ENCODE peak calls at places on chromosomes 6 and 20, in five cellular contexts. One of them, this sample, is unnamed.

GRCh38 chr6:135555550-135555949 is 58.0 kb upstream of the AHI1 start:
- DNase-seq in prostate gland: no peak
- DNase-seq in NCI-H2171 treated with DMSO at 0.1 percent for 48 hours: no peak
- DNase-seq in HFFc6: no peak
- DNase-seq in NCI-H1092: no peak
- DNase-seq in this sample: no peak

GRCh38 chr6:54366647-54367327 is 58.5 kb downstream of the TINAG start:
- DNase-seq in prostate gland: no peak
- DNase-seq in NCI-H2171 treated with DMSO at 0.1 percent for 48 hours: no peak
- DNase-seq in HFFc6: peak
- DNase-seq in NCI-H1092: no peak
- DNase-seq in this sample: no peak

GRCh38 chr20:35307666-35308653 is 15.7 kb upstream of the FAM83C start:
- DNase-seq in prostate gland: peak
- DNase-seq in NCI-H2171 treated with DMSO at 0.1 percent for 48 hours: peak
- DNase-seq in HFFc6: peak
- DNase-seq in NCI-H1092: no peak
- DNase-seq in this sample: no peak

GRCh38 chr6:36249536-36249935 is 20.3 kb upstream of the PNPLA1 start:
- DNase-seq in prostate gland: no peak
- DNase-seq in NCI-H2171 treated with DMSO at 0.1 percent for 48 hours: no peak
- DNase-seq in HFFc6: no peak
- DNase-seq in NCI-H1092: no peak
- DNase-seq in this sample: no peak

GRCh38 chr6:131061041-131061770 is 1.8 kb downstream of the EPB41L2 start:
- DNase-seq in prostate gland: no peak
- DNase-seq in NCI-H2171 treated with DMSO at 0.1 percent for 48 hours: no peak
- DNase-seq in HFFc6: no peak
- DNase-seq in NCI-H1092: no peak
- DNase-seq in this sample: no peak

GRCh38 chr6:170358496-170358895 is 51.9 kb downstream of the FAM120B start:
- DNase-seq in prostate gland: peak
- DNase-seq in NCI-H2171 treated with DMSO at 0.1 percent for 48 hours: no peak
- DNase-seq in HFFc6: no peak
- DNase-seq in NCI-H1092: no peak
- DNase-seq in this sample: no peak

GRCh38 chr6:151885234-151885633 is 77.8 kb downstream of the ESR1 start:
- DNase-seq in prostate gland: no peak
- DNase-seq in NCI-H2171 treated with DMSO at 0.1 percent for 48 hours: no peak
- DNase-seq in HFFc6: no peak
- DNase-seq in NCI-H1092: no peak
- DNase-seq in this sample: no peak

GRCh38 chr6:144744720-144745119 is 459.6 kb downstream of the UTRN start:
- DNase-seq in prostate gland: no peak
- DNase-seq in NCI-H2171 treated with DMSO at 0.1 percent for 48 hours: peak
- DNase-seq in HFFc6: no peak
- DNase-seq in NCI-H1092: no peak
- DNase-seq in this sample: no peak

GRCh38 chr6:71197267-71197666 is 91.3 kb upstream of the OGFRL1 start:
- DNase-seq in prostate gland: no peak
- DNase-seq in NCI-H2171 treated with DMSO at 0.1 percent for 48 hours: no peak
- DNase-seq in HFFc6: peak
- DNase-seq in NCI-H1092: no peak
- DNase-seq in this sample: no peak

GRCh38 chr6:30071081-30071818 is 4.3 kb downstream of the PPP1R11 start:
- DNase-seq in prostate gland: no peak
- DNase-seq in NCI-H2171 treated with DMSO at 0.1 percent for 48 hours: no peak
- DNase-seq in HFFc6: no peak
- DNase-seq in NCI-H1092: no peak
- DNase-seq in this sample: no peak

GRCh38 chr6:148999921-149000589 is 253.2 kb downstream of the UST start:
- DNase-seq in prostate gland: no peak
- DNase-seq in NCI-H2171 treated with DMSO at 0.1 percent for 48 hours: no peak
- DNase-seq in HFFc6: peak
- DNase-seq in NCI-H1092: no peak
- DNase-seq in this sample: no peak

GRCh38 chr6:73308712-73309533 is 45.2 kb downstream of the DPPA5 start:
- DNase-seq in prostate gland: no peak
- DNase-seq in NCI-H2171 treated with DMSO at 0.1 percent for 48 hours: no peak
- DNase-seq in HFFc6: no peak
- DNase-seq in NCI-H1092: no peak
- DNase-seq in this sample: no peak

GRCh38 chr6:506508-506907 is 115.0 kb downstream of the IRF4 start:
- DNase-seq in prostate gland: no peak
- DNase-seq in NCI-H2171 treated with DMSO at 0.1 percent for 48 hours: no peak
- DNase-seq in HFFc6: no peak
- DNase-seq in NCI-H1092: no peak
- DNase-seq in this sample: no peak

GRCh38 chr20:51085761-51086160 is 62.9 kb upstream of the KCNG1 start:
- DNase-seq in prostate gland: no peak
- DNase-seq in NCI-H2171 treated with DMSO at 0.1 percent for 48 hours: no peak
- DNase-seq in HFFc6: no peak
- DNase-seq in NCI-H1092: no peak
- DNase-seq in this sample: peak

GRCh38 chr20:62642666-62643520 is 590 bp downstream of the SLCO4A1 start:
- DNase-seq in prostate gland: no peak
- DNase-seq in NCI-H2171 treated with DMSO at 0.1 percent for 48 hours: peak
- DNase-seq in HFFc6: no peak
- DNase-seq in NCI-H1092: peak
- DNase-seq in this sample: no peak

GRCh38 chr6:21953831-21954801 is 342.7 kb downstream of the PRL start:
- DNase-seq in prostate gland: peak
- DNase-seq in NCI-H2171 treated with DMSO at 0.1 percent for 48 hours: peak
- DNase-seq in HFFc6: no peak
- DNase-seq in NCI-H1092: no peak
- DNase-seq in this sample: peak

GRCh38 chr6:159080217-159080976 is 35.6 kb upstream of the TAGAP start:
- DNase-seq in prostate gland: no peak
- DNase-seq in NCI-H2171 treated with DMSO at 0.1 percent for 48 hours: no peak
- DNase-seq in HFFc6: no peak
- DNase-seq in NCI-H1092: no peak
- DNase-seq in this sample: no peak

GRCh38 chr6:129835691-129836090 is 25.4 kb downstream of the TMEM244 start:
- DNase-seq in prostate gland: no peak
- DNase-seq in NCI-H2171 treated with DMSO at 0.1 percent for 48 hours: no peak
- DNase-seq in HFFc6: no peak
- DNase-seq in NCI-H1092: no peak
- DNase-seq in this sample: no peak

GRCh38 chr6:61809004-61809595 is 476.9 kb downstream of the KHDRBS2 start:
- DNase-seq in prostate gland: no peak
- DNase-seq in NCI-H2171 treated with DMSO at 0.1 percent for 48 hours: peak
- DNase-seq in HFFc6: peak
- DNase-seq in NCI-H1092: no peak
- DNase-seq in this sample: peak

GRCh38 chr20:46251211-46251673 is 57.1 kb downstream of the CDH22 start:
- DNase-seq in prostate gland: no peak
- DNase-seq in NCI-H2171 treated with DMSO at 0.1 percent for 48 hours: no peak
- DNase-seq in HFFc6: no peak
- DNase-seq in NCI-H1092: no peak
- DNase-seq in this sample: no peak

GRCh38 chr6:20811112-20811746 is 277.0 kb downstream of the CDKAL1 start:
- DNase-seq in prostate gland: no peak
- DNase-seq in NCI-H2171 treated with DMSO at 0.1 percent for 48 hours: peak
- DNase-seq in HFFc6: peak
- DNase-seq in NCI-H1092: no peak
- DNase-seq in this sample: peak

GRCh38 chr6:157267109-157267611 is 56.2 kb downstream of the TMEM242 start:
- DNase-seq in prostate gland: no peak
- DNase-seq in NCI-H2171 treated with DMSO at 0.1 percent for 48 hours: no peak
- DNase-seq in HFFc6: no peak
- DNase-seq in NCI-H1092: no peak
- DNase-seq in this sample: no peak

GRCh38 chr6:144151010-144151727 is 852 bp downstream of the STX11 start:
- DNase-seq in prostate gland: no peak
- DNase-seq in NCI-H2171 treated with DMSO at 0.1 percent for 48 hours: no peak
- DNase-seq in HFFc6: no peak
- DNase-seq in NCI-H1092: no peak
- DNase-seq in this sample: peak

GRCh38 chr6:119090256-119090655 is 11.8 kb upstream of the FAM184A start:
- DNase-seq in prostate gland: no peak
- DNase-seq in NCI-H2171 treated with DMSO at 0.1 percent for 48 hours: no peak
- DNase-seq in HFFc6: no peak
- DNase-seq in NCI-H1092: no peak
- DNase-seq in this sample: no peak

GRCh38 chr6:20119446-20119845 is 92.8 kb downstream of the MBOAT1 start:
- DNase-seq in prostate gland: no peak
- DNase-seq in NCI-H2171 treated with DMSO at 0.1 percent for 48 hours: peak
- DNase-seq in HFFc6: no peak
- DNase-seq in NCI-H1092: no peak
- DNase-seq in this sample: no peak

GRCh38 chr6:45424628-45424955 is 46.9 kb upstream of the SUPT3H start:
- DNase-seq in prostate gland: no peak
- DNase-seq in NCI-H2171 treated with DMSO at 0.1 percent for 48 hours: no peak
- DNase-seq in HFFc6: no peak
- DNase-seq in NCI-H1092: no peak
- DNase-seq in this sample: no peak

GRCh38 chr6:193773-194310 is 98.4 kb upstream of the DUSP22 start:
- DNase-seq in prostate gland: no peak
- DNase-seq in NCI-H2171 treated with DMSO at 0.1 percent for 48 hours: no peak
- DNase-seq in HFFc6: no peak
- DNase-seq in NCI-H1092: no peak
- DNase-seq in this sample: no peak

GRCh38 chr6:100633096-100633766 is 168.5 kb upstream of the SIM1 start:
- DNase-seq in prostate gland: no peak
- DNase-seq in NCI-H2171 treated with DMSO at 0.1 percent for 48 hours: no peak
- DNase-seq in HFFc6: peak
- DNase-seq in NCI-H1092: no peak
- DNase-seq in this sample: peak

GRCh38 chr6:135233676-135234491 is 52.8 kb downstream of the MYB start:
- DNase-seq in prostate gland: no peak
- DNase-seq in NCI-H2171 treated with DMSO at 0.1 percent for 48 hours: peak
- DNase-seq in HFFc6: no peak
- DNase-seq in NCI-H1092: no peak
- DNase-seq in this sample: no peak

GRCh38 chr20:53329781-53330180 is 263.9 kb downstream of the ZNF217 start:
- DNase-seq in prostate gland: no peak
- DNase-seq in NCI-H2171 treated with DMSO at 0.1 percent for 48 hours: no peak
- DNase-seq in HFFc6: no peak
- DNase-seq in NCI-H1092: no peak
- DNase-seq in this sample: no peak

GRCh38 chr20:24637941-24638340 is 168.5 kb downstream of the SYNDIG1 start:
- DNase-seq in prostate gland: no peak
- DNase-seq in NCI-H2171 treated with DMSO at 0.1 percent for 48 hours: no peak
- DNase-seq in HFFc6: no peak
- DNase-seq in NCI-H1092: no peak
- DNase-seq in this sample: no peak

This sample was measured in SK-MEL-5.